ENCODE peak calls at places on chromosomes 4 and X, in four cellular contexts. Y is WTC11, W is GM12878, D is K562. H is an unnamed sample.

GRCh38 chr4:8414377-8414776 is 26.1 kb downstream of the ACOX3 start:
- DNase-seq in Y (no peak), D (no peak), W (no peak), H (no peak)

GRCh38 chr4:7124643-7125442 is 57.0 kb upstream of the GRPEL1 start:
- DNase-seq in Y (no peak), W (no peak), D (no peak), H (peak)

GRCh38 chrX:13894888-13895564 is 78.1 kb upstream of the GPM6B start:
- DNase-seq in D (no peak), Y (no peak), W (no peak), H (no peak)

GRCh38 chrX:68710870-68711576 is 63.6 kb downstream of the STARD8 start:
- DNase-seq in D (peak), Y (peak), W (no peak), H (peak)

GRCh38 chrX:9786839-9787635 is 808 bp downstream of the SHROOM2 start:
- DNase-seq in Y (peak), D (no peak), W (no peak), H (no peak)

GRCh38 chr4:83107636-83108035 is 6.9 kb downstream of the PLAC8 start:
- DNase-seq in D (no peak), Y (no peak), W (no peak), H (no peak)

GRCh38 chrX:54042609-54043010 is 1.7 kb downstream of the PHF8 start:
- DNase-seq in W (no peak), Y (peak), D (peak), H (peak)

GRCh38 chr4:27861381-27861787 is 1000.7 kb downstream of the STIM2 start:
- DNase-seq in D (no peak), W (no peak), Y (peak), H (peak)

GRCh38 chr4:823761-824460 is 2.0 kb downstream of the CPLX1 start:
- DNase-seq in W (no peak), Y (no peak), D (no peak), H (no peak)

GRCh38 chrX:150575415-150575814 is 7.0 kb downstream of the MTM1 start:
- DNase-seq in D (no peak), Y (no peak), W (no peak), H (no peak)
- TF ChIP-seq ETV6 in D (no peak), Y (no peak), W (no peak), H (no peak)

GRCh38 chrX:150546711-150547153 is 21.7 kb upstream of the MTM1 start:
- DNase-seq in D (no peak), W (no peak), Y (no peak), H (no peak)
- TF ChIP-seq ETV6 in D (no peak), W (no peak), Y (no peak), H (no peak)

GRCh38 chr4:94457692-94458106 is 6.0 kb downstream of the PDLIM5 start:
- DNase-seq in D (no peak), Y (no peak), W (no peak), H (no peak)
- TF ChIP-seq ETV6 in D (no peak), Y (no peak), W (no peak), H (no peak)

DNA sequence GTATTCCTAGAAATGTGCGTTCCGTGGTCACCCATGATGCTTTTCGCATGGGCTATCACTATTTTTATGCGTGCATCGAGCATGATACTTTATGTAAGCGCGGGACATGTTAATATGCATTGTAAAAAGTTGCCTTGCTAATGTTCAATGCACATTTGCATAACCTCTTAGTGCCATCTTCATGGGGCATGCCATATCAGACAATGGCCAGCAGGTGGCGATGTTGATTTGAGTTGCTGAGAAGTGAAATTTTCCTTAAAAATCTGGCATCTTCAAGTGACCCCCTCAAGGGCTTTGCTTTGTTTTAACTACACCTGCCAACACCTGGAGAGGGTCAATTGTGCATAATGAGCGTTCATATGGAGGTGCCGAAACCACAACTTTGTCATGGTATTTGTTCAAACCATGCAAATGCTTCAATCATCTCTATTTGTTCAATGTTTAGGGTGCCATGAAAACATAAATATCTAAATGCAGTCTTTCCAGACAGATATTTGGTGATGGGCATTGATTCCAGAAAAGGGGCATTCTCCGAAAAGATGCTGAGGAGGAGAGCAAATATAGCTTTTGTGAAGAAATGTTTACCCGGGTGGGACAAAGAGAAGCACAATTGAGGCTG is 833.9 kb upstream of the PRKX start:
- DNase-seq in D (peak), W (peak), Y (peak), H (peak)
- TF ChIP-seq ETV6 in D (no peak), W (no peak), Y (no peak), H (no peak)

DNA sequence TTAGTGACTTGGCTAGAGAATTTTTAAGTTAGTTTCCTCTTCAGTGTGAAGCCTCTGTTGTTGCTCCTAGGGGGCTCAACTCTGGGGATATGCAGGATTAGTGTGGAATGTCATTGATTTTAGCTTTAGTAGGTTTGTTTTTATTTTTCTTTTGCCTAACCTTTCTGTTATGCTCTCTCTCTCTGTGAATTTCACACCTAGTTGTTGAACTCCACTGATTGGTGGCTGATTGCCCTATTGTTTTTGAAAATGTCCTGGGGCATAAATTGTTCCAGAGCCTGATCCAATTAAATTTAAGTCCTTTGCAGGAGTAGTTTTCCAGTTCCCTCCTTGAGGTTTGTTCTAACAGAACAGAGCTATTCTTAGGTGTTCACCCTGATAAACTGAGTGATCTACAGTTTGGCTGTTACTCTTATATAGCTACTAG is 393.3 kb upstream of the CTSO start:
- DNase-seq in D (no peak), W (no peak), Y (no peak), H (no peak)
- TF ChIP-seq ETV6 in D (no peak), W (no peak), Y (no peak), H (no peak)

DNA sequence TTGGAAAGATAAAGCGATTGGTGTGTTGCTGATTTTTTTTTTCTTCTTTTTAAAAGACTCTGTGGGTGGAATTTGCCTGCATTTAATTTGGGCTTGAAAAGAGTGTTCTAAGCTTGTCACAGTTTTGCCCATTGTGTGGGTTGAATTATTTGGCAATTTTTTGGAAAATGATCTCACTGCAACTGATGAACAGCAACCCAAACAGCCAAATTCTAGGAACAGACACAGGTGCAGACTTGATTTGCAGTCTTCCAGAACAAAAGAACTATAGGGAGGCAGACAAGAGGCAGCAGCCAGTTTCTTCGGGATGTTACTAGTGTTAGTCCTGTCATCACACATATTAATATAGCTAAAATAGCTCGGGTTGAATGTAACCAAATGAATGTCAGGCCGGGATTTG is 40.5 kb downstream of the CASP6 start:
- DNase-seq in Y (no peak), W (no peak), D (no peak), H (no peak)
- TF ChIP-seq ETV6 in Y (no peak), W (no peak), D (no peak), H (no peak)

DNA sequence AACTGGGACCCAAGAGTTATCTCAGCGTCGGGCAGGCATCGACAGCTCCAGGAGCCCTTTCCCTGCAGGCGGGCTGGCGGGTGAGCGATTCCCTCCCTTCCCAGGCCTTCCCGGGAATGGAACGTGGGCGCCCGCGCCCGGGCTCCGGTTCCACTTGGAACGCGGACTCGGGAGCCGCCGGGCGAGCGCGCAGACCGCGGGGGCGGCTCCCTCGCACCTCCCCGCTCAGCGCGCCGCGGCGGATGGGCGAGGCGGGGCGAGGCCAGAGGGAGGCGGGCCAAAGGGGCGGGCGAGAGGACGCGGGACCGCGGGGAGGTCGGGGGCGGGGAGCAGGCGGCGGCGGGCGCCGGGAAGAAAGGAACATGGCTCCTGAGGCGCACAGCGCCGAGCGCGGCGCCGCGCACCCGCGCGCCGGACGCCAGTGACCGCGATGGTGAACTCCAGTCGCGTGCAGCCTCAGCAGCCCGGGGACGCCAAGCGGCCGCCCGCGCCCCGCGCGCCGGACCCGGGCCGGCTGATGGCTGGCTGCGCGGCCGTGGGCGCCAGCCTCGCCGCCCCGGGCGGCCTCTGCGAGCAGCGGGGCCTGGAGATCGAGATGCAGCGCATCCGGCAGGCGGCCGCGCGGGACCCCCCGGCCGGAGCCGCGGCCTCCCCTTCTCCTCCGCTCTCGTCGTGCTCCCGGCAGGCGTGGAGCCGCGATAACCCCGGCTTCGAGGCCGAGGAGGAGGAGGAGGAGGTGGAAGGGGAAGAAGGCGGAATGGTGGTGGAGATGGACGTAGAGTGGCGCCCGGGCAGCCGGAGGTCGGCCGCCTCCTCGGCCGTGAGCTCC is at the start of gene PKD2:
- DNase-seq in W (no peak), Y (peak), D (peak), H (no peak)
- TF ChIP-seq ETV6 in W (no peak), Y (peak), D (no peak), H (no peak)

DNA sequence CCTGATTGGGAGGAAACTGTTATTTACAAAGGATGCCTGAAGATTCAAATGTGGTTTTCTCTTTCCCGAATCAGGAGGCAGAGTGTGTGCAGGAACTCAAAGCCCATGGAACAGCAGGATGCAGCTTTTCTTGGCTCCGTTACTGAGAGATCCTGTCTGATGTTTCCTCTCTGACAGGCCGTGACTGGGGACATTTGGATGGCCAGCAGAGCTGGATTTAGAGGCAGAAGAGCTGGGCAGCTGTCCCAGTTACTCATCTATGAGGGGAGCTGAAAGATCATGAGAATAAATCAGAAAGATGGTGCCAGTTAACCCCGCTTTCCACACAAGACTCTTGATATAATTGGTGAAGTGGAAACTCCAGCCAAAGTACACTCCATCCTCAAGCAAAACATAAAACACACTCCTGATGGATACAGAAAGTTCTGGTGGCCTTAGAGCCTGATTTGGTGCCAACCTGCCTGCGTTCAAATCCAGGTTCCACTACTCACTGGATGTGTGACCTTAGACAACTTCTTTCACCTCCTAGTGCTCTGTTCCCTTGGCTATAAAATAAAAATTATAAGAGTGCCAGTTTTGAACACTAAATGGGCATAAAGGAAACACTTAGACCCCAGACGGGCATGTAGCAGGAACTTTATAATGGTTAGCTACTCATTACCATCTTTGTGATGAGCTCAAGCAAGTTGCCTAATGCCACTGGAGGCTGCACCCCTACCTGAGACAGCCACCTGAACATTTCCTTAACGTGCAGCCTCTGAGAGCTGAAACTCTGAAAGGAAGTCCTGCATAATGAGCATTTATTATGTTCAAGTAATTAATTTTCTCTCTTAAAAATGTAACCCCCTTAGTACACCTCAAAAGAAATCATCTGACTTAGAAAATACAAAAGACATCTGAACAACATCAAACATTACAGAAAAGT is 349.0 kb upstream of the GATB start:
- DNase-seq in W (no peak), D (no peak), Y (no peak), H (no peak)
- TF ChIP-seq ETV6 in W (no peak), D (no peak), Y (no peak), H (no peak)